ENCODE peak calls at places on chromosomes 4 and X, in five cellular contexts. Z is transverse colon, D is breast epithelium, L is psoas muscle, U is right lobe of liver. K is an unnamed sample. For H3K27me3 and H3K9me3, the result is how much of the 10 kb centered on the place peaks cover.

GRCh38 chrX:24332868-24333267 is 19.0 kb upstream of the SUPT20HL2 start:
- DNase-seq in Z (no peak), D (no peak), L (no peak), U (no peak), K (no peak)

GRCh38 chr4:104719539-104720230 is 225.0 kb upstream of the CXXC4 start:
- DNase-seq in Z (no peak), D (no peak), L (no peak), U (no peak), K (no peak)

GRCh38 chr4:118968006-118968405 is 79.4 kb downstream of the SYNPO2 start:
- DNase-seq in Z (peak), D (peak), L (peak), U (peak), K (no peak)

GRCh38 chrX:136047969-136048368 is 62.7 kb downstream of the SLC9A6 start:
- DNase-seq in Z (no peak), D (no peak), L (no peak), U (no peak), K (no peak)

GRCh38 chr4:26022346-26022891 is 108.4 kb downstream of the SMIM20 start:
- DNase-seq in Z (no peak), D (no peak), L (no peak), U (no peak), K (no peak)

GRCh38 chrX:12811658-12812057 is 20.4 kb downstream of the PRPS2 start:
- DNase-seq in Z (no peak), D (no peak), L (no peak), U (no peak), K (no peak)

GRCh38 chr4:78938868-78939666 is at the start of gene PAQR3:
- DNase-seq in Z (peak), D (peak), L (peak), U (peak), K (peak)

GRCh38 chr4:56183344-56183959 is 203.8 kb downstream of the AASDH start:
- DNase-seq in Z (no peak), D (no peak), L (no peak), U (no peak), K (no peak)

GRCh38 chr4:40395908-40396806 is 61.0 kb downstream of the CHRNA9 start:
- DNase-seq in Z (peak), D (peak), L (peak), U (peak), K (peak)

GRCh38 chr4:55947912-55948725 is 626 bp upstream of the CEP135 start:
- DNase-seq in Z (no peak), D (no peak), L (no peak), U (no peak), K (no peak)

GRCh38 chr4:162497564-162498167 is 333.9 kb upstream of the FSTL5 start:
- DNase-seq in Z (no peak), D (no peak), L (no peak), U (no peak), K (no peak)

GRCh38 chrX:19721726-19722370 is 165.6 kb downstream of the SH3KBP1 start:
- DNase-seq in Z (no peak), D (no peak), L (no peak), U (peak), K (no peak)

GRCh38 chr4:42151568-42152506 is 618 bp downstream of the BEND4 start:
- DNase-seq in Z (peak), D (no peak), L (peak), U (no peak), K (peak)

GRCh38 chrX:39813631-39814246 is 284.0 kb downstream of the BCOR start:
- DNase-seq in Z (peak), D (peak), L (peak), U (peak), K (no peak)

GRCh38 chrX:130111220-130111934 is 1.1 kb upstream of the ELF4 start:
- DNase-seq in Z (no peak), D (no peak), L (no peak), U (no peak), K (no peak)

GRCh38 chr4:41060352-41061318 is 153.7 kb downstream of the APBB2 start:
- DNase-seq in Z (peak), D (no peak), L (no peak), U (no peak), K (no peak)

GRCh38 chr4:48420172-48420571 is 63.0 kb upstream of the SLC10A4 start:
- DNase-seq in Z (no peak), D (no peak), L (no peak), U (no peak), K (no peak)

GRCh38 chr4:1495416-1496115 is 89.3 kb upstream of the NKX1-1 start:
- DNase-seq in Z (no peak), D (no peak), L (peak), U (peak), K (peak)

GRCh38 chr4:76301068-76301774 is 5.3 kb upstream of the STBD1 start:
- DNase-seq in Z (no peak), D (no peak), L (peak), U (no peak), K (no peak)

GRCh38 chrX:8726031-8726652 is 5.8 kb downstream of the ANOS1 start:
- DNase-seq in Z (no peak), D (no peak), L (no peak), U (no peak), K (no peak)

GRCh38 chr4:69760455-69760854 is at the start of gene SULT1B1:
- DNase-seq in Z (peak), D (no peak), L (no peak), U (peak), K (peak)

GRCh38 chr4:87031946-87032345 is 97.1 kb downstream of the AFF1 start:
- DNase-seq in Z (no peak), D (no peak), L (no peak), U (no peak), K (no peak)

GRCh38 chr4:46715468-46715867 is 193.6 kb downstream of the COX7B2 start:
- DNase-seq in Z (no peak), D (no peak), L (no peak), U (no peak), K (no peak)

GRCh38 chr4:105196523-105197145 is 50.0 kb downstream of the TET2 start:
- DNase-seq in Z (no peak), D (no peak), L (no peak), U (no peak), K (no peak)

GRCh38 chr4:140152760-140153418 is 1.1 kb downstream of the MAML3 start:
- DNase-seq in Z (peak), D (peak), L (peak), U (peak), K (peak)

GRCh38 chr4:2251795-2252529 is 9.9 kb downstream of the MXD4 start:
- DNase-seq in Z (peak), D (no peak), L (no peak), U (no peak), K (peak)

GRCh38 chr4:15344041-15344440 is 83.8 kb upstream of the C1QTNF7 start:
- DNase-seq in Z (no peak), D (no peak), L (no peak), U (no peak), K (no peak)

GRCh38 chr4:8894424-8894816 is 22.8 kb upstream of the HMX1 start:
- DNase-seq in Z (no peak), D (no peak), L (no peak), U (no peak), K (no peak)
- H3K27me3 ChIP-seq in Z (half or more), D (half or more), L (under half), U (under half), K (half or more)

GRCh38 chr4:147830102-147830463 is 98.2 kb downstream of the ARHGAP10 start:
- DNase-seq in Z (no peak), D (no peak), L (no peak), U (no peak), K (no peak)
- H3K9me3 ChIP-seq in Z (under half), D (under half), L (under half), U (under half), K (under half)

GRCh38 chrX:10597871-10598270 is 22.5 kb downstream of the MID1 start:
- DNase-seq in Z (no peak), D (no peak), L (no peak), U (no peak), K (no peak)
- TF ChIP-seq CTCF in Z (no peak), D (no peak), L (peak), U (peak), K (peak)

GRCh38 chr4:3290889-3291321 is 1.9 kb upstream of the RGS12 start:
- DNase-seq in Z (no peak), D (peak), L (no peak), U (peak), K (no peak)
- H3K27me3 ChIP-seq in Z (under half), D (under half), L (under half), U (under half), K (under half)

GRCh38 chr4:12244949-12245348 is 816.3 kb upstream of the HS3ST1 start:
- DNase-seq in Z (no peak), D (no peak), L (no peak), U (no peak), K (no peak)

GRCh38 chr4:12239897-12240636 is 811.4 kb upstream of the HS3ST1 start:
- DNase-seq in Z (no peak), D (no peak), L (no peak), U (no peak), K (no peak)

DNA sequence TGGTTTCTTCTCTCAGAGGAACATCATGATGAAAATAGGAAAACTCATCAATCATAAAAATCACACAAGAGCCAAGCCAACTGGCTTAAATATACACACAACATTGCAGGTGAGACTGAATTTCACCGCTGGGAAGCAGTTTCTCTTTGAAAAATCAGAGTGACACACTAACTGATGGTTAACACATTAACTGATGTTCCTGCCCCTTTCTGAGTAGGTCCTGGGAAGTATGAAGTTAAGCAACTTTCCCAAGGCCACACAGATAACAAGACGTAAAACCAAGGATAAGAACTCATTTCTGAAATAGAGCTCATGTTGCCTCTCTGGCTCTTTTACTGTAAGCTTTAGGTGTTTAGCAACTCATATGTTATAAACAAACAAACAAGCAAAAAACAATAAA is 813.7 kb upstream of the HS3ST1 start:
- DNase-seq in Z (no peak), D (no peak), L (no peak), U (no peak), K (no peak)
- H3K9me3 ChIP-seq in Z (under half), D (under half), L (under half), U (under half), K (under half)

GRCh38 chr4:159722052-159722451 is 619.2 kb downstream of the RAPGEF2 start:
- DNase-seq in Z (no peak), D (no peak), L (peak), U (no peak), K (no peak)
- TF ChIP-seq CTCF in Z (no peak), D (no peak), L (no peak), U (no peak), K (no peak)

DNA sequence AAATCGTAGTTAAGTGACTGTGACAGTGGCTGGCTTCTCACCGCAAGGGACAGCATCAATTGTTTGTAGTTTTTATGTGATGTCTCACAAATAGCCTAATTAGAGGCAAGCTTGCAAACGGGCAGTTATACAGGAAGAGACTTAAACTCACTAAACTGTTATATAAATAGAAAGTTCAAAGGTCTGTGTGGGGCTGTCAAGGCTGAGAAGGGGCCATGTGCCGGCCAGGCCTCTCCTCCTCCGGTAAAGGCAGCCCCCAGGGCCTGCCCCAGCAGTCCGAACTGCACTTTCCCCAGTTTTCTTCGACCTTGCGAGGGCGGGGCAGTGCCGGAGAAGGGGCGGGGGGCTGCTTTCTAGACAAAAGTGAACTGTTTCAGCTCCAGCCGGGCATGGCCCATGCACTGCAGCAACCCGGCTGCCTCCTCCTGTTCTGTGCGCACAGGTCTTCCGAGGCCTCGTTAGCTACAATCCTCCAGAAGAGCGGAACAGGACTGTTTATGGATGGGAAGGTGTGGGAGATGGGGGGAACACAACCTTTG is 4.1 kb downstream of the AFF2 start:
- DNase-seq in Z (no peak), D (no peak), L (no peak), U (no peak), K (peak)
- H3K27me3 ChIP-seq in Z (under half), D (half or more), L (under half), U (under half), K (under half)

GRCh38 chrX:1009771-1010170 is 202.7 kb downstream of the CRLF2 start:
- DNase-seq in Z (no peak), D (no peak), L (no peak), U (no peak), K (no peak)

GRCh38 chrX:1011632-1012283 is 200.7 kb downstream of the CRLF2 start:
- DNase-seq in Z (no peak), D (no peak), L (no peak), U (no peak), K (no peak)

GRCh38 chrX:1002611-1003010 is 209.8 kb downstream of the CRLF2 start:
- DNase-seq in Z (no peak), D (no peak), L (no peak), U (no peak), K (no peak)

GRCh38 chrX:1006156-1006730 is 206.2 kb downstream of the CRLF2 start:
- DNase-seq in Z (no peak), D (no peak), L (no peak), U (no peak), K (no peak)
- H3K9me3 ChIP-seq in Z (under half), D (under half), L (under half), U (under half), K (under half)

DNA sequence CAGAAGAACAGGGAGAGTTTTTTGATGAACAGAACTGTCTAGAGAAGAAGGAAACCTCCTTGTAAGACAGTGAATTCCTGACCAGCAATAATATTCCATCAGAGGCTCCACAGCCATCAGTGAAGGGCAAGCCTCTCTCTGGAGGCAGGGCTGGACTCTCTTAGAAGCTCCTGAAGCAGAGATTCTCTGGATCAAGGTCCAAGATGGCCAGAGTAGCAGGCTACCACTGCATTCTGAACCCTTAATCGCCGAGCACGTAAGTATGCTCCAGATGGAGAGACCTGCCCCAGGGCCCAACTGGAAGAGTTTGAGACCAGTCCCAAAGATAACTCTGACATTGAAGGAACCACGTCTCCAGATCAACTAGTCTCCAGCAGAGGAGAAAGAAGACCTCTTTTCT is 16.4 kb downstream of the GABRE start:
- DNase-seq in Z (no peak), D (no peak), L (no peak), U (no peak), K (no peak)
- TF ChIP-seq CTCF in Z (no peak), D (no peak), L (no peak), U (no peak), K (no peak)

DNA sequence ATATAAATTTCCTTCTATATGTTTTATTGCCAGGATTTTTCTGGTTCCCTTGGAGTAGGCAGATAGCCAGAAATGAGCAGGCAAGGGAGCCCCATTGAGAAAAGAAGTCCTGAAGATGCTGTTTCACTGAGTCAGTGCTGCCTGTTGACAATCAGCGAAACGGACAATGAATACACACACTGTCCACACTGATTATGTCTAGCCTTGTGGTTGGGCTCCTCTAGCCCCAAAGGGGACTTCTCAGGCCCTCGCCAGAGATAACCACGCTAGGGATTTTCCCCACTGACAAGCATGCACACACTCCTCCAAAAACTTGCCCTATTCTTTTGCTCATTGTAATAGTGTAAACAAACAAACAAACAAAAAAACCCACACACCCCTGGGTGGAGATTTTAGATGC is 369.3 kb downstream of the DMD start:
- DNase-seq in Z (no peak), D (no peak), L (no peak), U (no peak), K (no peak)
- H3K27me3 ChIP-seq in Z (under half), D (under half), L (under half), U (under half), K (under half)

K was measured in left lung.